ENCODE peak calls at places on chromosomes 7 and 10, in six cellular contexts. K is A549; U is left lobe of liver; J is activated CD8-positive, alpha-beta memory T cell treated with anti-CD3 and anti-CD28 coated beads, Interleukin-2, amount 10 ng/mL, durations not matched to agents 7 days and 5 days; V is right cardiac atrium; G is activated T-cell treated with anti-CD3 and anti-CD28 coated beads, Interleukin-2, amount 50 U/mL, for 4 hours. Z is an unnamed sample.

GRCh38 chr7:34011017-34011680 is 105.8 kb downstream of the BMPER start:
- ATAC-seq in G (no peak), J (no peak), K (no peak), V (no peak), U (no peak), Z (peak)

GRCh38 chr10:86773486-86773885 is 17.1 kb downstream of the BMPR1A start:
- ATAC-seq in J (no peak), K (no peak), V (no peak), G (no peak), U (no peak), Z (no peak)

GRCh38 chr10:14592026-14592425 is 182.7 kb downstream of the FAM107B start:
- ATAC-seq in V (no peak), U (peak), K (peak), J (no peak), G (no peak), Z (no peak)

GRCh38 chr10:103850572-103850895 is 4.8 kb downstream of the SH3PXD2A start:
- ATAC-seq in K (no peak), G (no peak), U (no peak), J (no peak), V (peak), Z (no peak)

GRCh38 chr10:71286521-71287294 is 32.4 kb upstream of the SLC29A3 start:
- ATAC-seq in J (no peak), G (no peak), K (no peak), V (no peak), U (no peak), Z (no peak)

GRCh38 chr7:572668-573495 is 53.2 kb upstream of the PDGFA start:
- ATAC-seq in V (no peak), K (no peak), U (no peak), G (no peak), J (no peak), Z (no peak)

GRCh38 chr10:35017608-35018007 is 72.5 kb downstream of the CUL2 start:
- ATAC-seq in V (no peak), K (no peak), J (peak), U (no peak), G (peak), Z (no peak)

GRCh38 chr10:11691319-11691755 is 50.8 kb upstream of the ECHDC3 start:
- ATAC-seq in U (no peak), V (peak), G (no peak), K (no peak), J (no peak), Z (no peak)

GRCh38 chr7:901041-901387 is 24.7 kb downstream of the GET4 start:
- ATAC-seq in K (peak), V (no peak), U (peak), J (no peak), G (no peak), Z (peak)

GRCh38 chr10:13633689-13634088 is 46.9 kb downstream of the PRPF18 start:
- ATAC-seq in G (no peak), V (peak), J (no peak), K (no peak), U (peak), Z (peak)

GRCh38 chr10:51894752-51895151 is 195.4 kb upstream of the CSTF2T start:
- ATAC-seq in G (no peak), U (no peak), J (no peak), V (peak), K (no peak), Z (no peak)

GRCh38 chr7:77933394-77933793 is 134.8 kb downstream of the PHTF2 start:
- ATAC-seq in J (no peak), G (no peak), U (no peak), K (no peak), V (no peak), Z (no peak)

GRCh38 chr7:18693826-18694225 is 198.3 kb downstream of the HDAC9 start:
- ATAC-seq in V (no peak), G (no peak), K (no peak), U (no peak), J (no peak), Z (peak)

GRCh38 chr10:26457088-26457487 is 18.9 kb downstream of the APBB1IP start:
- ATAC-seq in V (no peak), G (no peak), J (no peak), U (no peak), K (no peak), Z (no peak)

GRCh38 chr7:6500691-6501090 is 50.6 kb downstream of the GRID2IP start:
- ATAC-seq in U (no peak), V (no peak), G (no peak), J (no peak), K (no peak), Z (no peak)

GRCh38 chr7:130735273-130735716 is 1.3 kb upstream of the KLF14 start:
- ATAC-seq in U (no peak), V (no peak), J (no peak), G (no peak), K (no peak), Z (no peak)

GRCh38 chr10:132306951-132307751 is 599 bp downstream of the STK32C start:
- ATAC-seq in G (peak), K (peak), U (peak), J (peak), V (no peak), Z (no peak)

GRCh38 chr10:12235796-12236195 is 39.8 kb downstream of the CDC123 start:
- ATAC-seq in U (peak), K (no peak), G (no peak), V (peak), J (no peak), Z (no peak)

GRCh38 chr10:69911571-69912528 is 110.1 kb downstream of the COL13A1 start:
- ATAC-seq in K (no peak), V (peak), J (no peak), U (no peak), G (no peak), Z (no peak)

GRCh38 chr7:36208997-36209813 is 56.2 kb downstream of the EEPD1 start:
- ATAC-seq in G (peak), U (no peak), V (no peak), J (no peak), K (no peak), Z (peak)

GRCh38 chr10:16732376-16732775 is 84.8 kb downstream of the RSU1 start:
- ATAC-seq in G (no peak), K (no peak), J (no peak), U (no peak), V (no peak), Z (no peak)

Z was measured in SK-N-SH treated with all-trans-retinoic acid at 6 μM for 48 hours.